ENCODE peak calls at places on chromosomes 1 and 21, in nine cellular contexts. A is aorta; E is right lobe of liver; H is HepG2; J is neuronal stem cell; G is cardiac muscle cell; S is CD8-positive, alpha-beta T cell; N is GM06990; D is heart right ventricle. K is an unnamed sample. For H3K36me3, the result is how much of the 10 kb centered on the place peaks cover.

GRCh38 chr1:158075078-158075477 is 81.6 kb downstream of the KIRREL1 start:
- DNase-seq in G (no peak), D (no peak), E (no peak), S (no peak), A (no peak), H (no peak), N (no peak), J (no peak), K (peak)

GRCh38 chr1:159229486-159229885 is 24.8 kb downstream of the ACKR1 start:
- DNase-seq in H (no peak), A (no peak), J (no peak), S (no peak), E (peak), D (no peak), N (no peak), G (no peak), K (no peak)

GRCh38 chr1:37682334-37682987 is 9.9 kb upstream of the CDCA8 start:
- DNase-seq in E (peak), J (peak), H (peak), G (peak), S (peak), N (peak), A (peak), D (peak), K (no peak)

GRCh38 chr1:90926971-90927370 is 94.9 kb downstream of the ZNF644 start:
- DNase-seq in H (no peak), D (no peak), E (no peak), G (no peak), J (no peak), N (no peak), S (no peak), A (no peak), K (no peak)

GRCh38 chr1:237932806-237933205 is 42.1 kb upstream of the ZP4 start:
- DNase-seq in N (no peak), S (no peak), A (no peak), J (no peak), H (no peak), E (no peak), D (no peak), G (no peak), K (no peak)

GRCh38 chr1:1630191-1630964 is 1.6 kb upstream of the MMP23B start:
- DNase-seq in D (peak), N (peak), A (peak), G (peak), J (no peak), H (no peak), E (peak), S (peak), K (peak)

GRCh38 chr1:114153621-114154145 is at the start of gene SYT6:
- DNase-seq in H (no peak), J (no peak), E (no peak), A (no peak), S (no peak), G (peak), N (no peak), D (no peak), K (no peak)

GRCh38 chr1:145991799-145992412 is 4.5 kb downstream of the TXNIP start:
- DNase-seq in D (no peak), G (no peak), H (no peak), A (no peak), J (no peak), E (no peak), S (no peak), N (no peak), K (peak)

GRCh38 chr1:30011970-30012369 is 711.4 kb downstream of the MATN1 start:
- DNase-seq in E (no peak), G (no peak), A (no peak), D (no peak), H (no peak), J (no peak), S (no peak), N (no peak), K (no peak)

GRCh38 chr1:84478876-84479868 is at the start of gene RPF1:
- DNase-seq in E (peak), G (peak), J (peak), S (peak), N (peak), H (peak), D (peak), A (peak), K (peak)

GRCh38 chr1:198849108-198849507 is 210.3 kb downstream of the PTPRC start:
- DNase-seq in H (no peak), G (no peak), E (no peak), A (no peak), J (no peak), D (no peak), N (no peak), S (no peak), K (no peak)

GRCh38 chr1:11893907-11894251 is 32.3 kb downstream of the KIAA2013 start:
- DNase-seq in D (peak), S (peak), A (peak), N (peak), G (peak), E (peak), J (peak), H (peak), K (peak)

GRCh38 chr1:19750882-19751276 is 48.8 kb downstream of the TMCO4 start:
- DNase-seq in E (no peak), H (no peak), A (no peak), S (no peak), D (no peak), N (no peak), J (no peak), G (no peak), K (no peak)

GRCh38 chr1:36223373-36223995 is 759 bp upstream of the THRAP3 start:
- DNase-seq in D (no peak), G (no peak), E (peak), H (no peak), A (no peak), N (peak), S (peak), J (no peak), K (no peak)

GRCh38 chr1:155729031-155729898 is 40.4 kb downstream of the DAP3 start:
- DNase-seq in E (peak), J (peak), H (peak), A (no peak), N (no peak), D (no peak), S (peak), G (peak), K (no peak)

GRCh38 chr1:228011721-228012311 is 5.0 kb downstream of the WNT3A start:
- DNase-seq in H (no peak), G (no peak), A (peak), E (no peak), S (no peak), N (no peak), D (peak), J (no peak), K (peak)

GRCh38 chr1:216314369-216315095 is 108.7 kb downstream of the USH2A start:
- DNase-seq in G (no peak), H (no peak), E (peak), N (no peak), A (no peak), D (no peak), S (no peak), J (no peak), K (no peak)

GRCh38 chr1:78289606-78290005 is 201.2 kb upstream of the PTGFR start:
- DNase-seq in E (no peak), G (no peak), S (no peak), A (no peak), D (no peak), N (no peak), J (no peak), H (no peak), K (no peak)

GRCh38 chr1:230300322-230301301 is 125.5 kb downstream of the PGBD5 start:
- DNase-seq in S (no peak), D (no peak), H (no peak), J (no peak), G (no peak), E (no peak), A (peak), N (no peak), K (peak)

GRCh38 chr1:218481116-218481775 is 136.1 kb downstream of the TGFB2 start:
- DNase-seq in G (no peak), J (no peak), S (no peak), E (no peak), A (no peak), D (no peak), N (no peak), H (no peak), K (no peak)

GRCh38 chr1:225942574-225942973 is 1.6 kb upstream of the LEFTY2 start:
- DNase-seq in E (no peak), A (peak), G (no peak), D (no peak), J (no peak), H (no peak), N (peak), S (no peak), K (no peak)

GRCh38 chr1:10181154-10181553 is 29.2 kb upstream of the KIF1B start:
- DNase-seq in H (no peak), S (no peak), A (no peak), G (no peak), N (no peak), D (no peak), J (no peak), E (no peak), K (no peak)

GRCh38 chr1:242120432-242120831 is 121.5 kb upstream of the MAP1LC3C start:
- DNase-seq in E (no peak), G (no peak), S (no peak), A (no peak), N (no peak), H (no peak), D (no peak), J (no peak), K (no peak)

GRCh38 chr21:39087238-39087975 is 95.8 kb downstream of the PSMG1 start:
- DNase-seq in J (peak), E (no peak), N (no peak), S (no peak), D (peak), H (no peak), G (no peak), A (peak), K (no peak)

GRCh38 chr1:23393706-23394105 is 24.1 kb upstream of the ZNF436 start:
- DNase-seq in H (no peak), D (peak), G (no peak), J (no peak), S (no peak), N (no peak), A (peak), E (peak), K (no peak)

GRCh38 chr1:59089343-59089742 is 207.6 kb upstream of the FGGY start:
- DNase-seq in S (no peak), G (no peak), N (no peak), J (no peak), E (no peak), A (no peak), D (no peak), H (no peak), K (no peak)

GRCh38 chr1:119286587-119287181 is 81.9 kb upstream of the HAO2 start:
- DNase-seq in H (peak), D (no peak), S (no peak), N (no peak), G (peak), E (no peak), J (peak), A (no peak), K (no peak)

GRCh38 chr1:233327938-233328660 is 575 bp downstream of the MAP3K21 start:
- DNase-seq in H (no peak), A (peak), S (peak), G (peak), J (peak), E (peak), N (peak), D (peak), K (peak)

GRCh38 chr1:184118051-184118450 is 66.5 kb downstream of the TSEN15 start:
- DNase-seq in A (no peak), G (no peak), S (no peak), N (no peak), D (no peak), E (no peak), H (no peak), J (no peak), K (no peak)

GRCh38 chr1:184621262-184621661 is 133.4 kb downstream of the EDEM3 start:
- DNase-seq in A (no peak), J (no peak), N (no peak), D (no peak), E (no peak), H (no peak), S (no peak), G (no peak), K (no peak)

GRCh38 chr1:119582801-119583200 is 65.3 kb downstream of the ZNF697 start:
- DNase-seq in E (peak), A (no peak), J (peak), D (peak), N (no peak), H (peak), G (peak), S (no peak), K (peak)

GRCh38 chr1:69585666-69586065 is 17.9 kb downstream of the LRRC7 start:
- DNase-seq in H (no peak), E (no peak), S (no peak), J (no peak), D (no peak), G (no peak), A (no peak), N (no peak), K (no peak)

GRCh38 chr1:244350027-244350426 is 101.7 kb downstream of the ADSS2 start:
- DNase-seq in D (no peak), E (no peak), S (no peak), H (no peak), N (peak), A (no peak), J (no peak), G (no peak), K (no peak)

GRCh38 chr1:150006881-150007401 is 3.6 kb downstream of the OTUD7B start:
- DNase-seq in H (no peak), J (no peak), G (no peak), N (no peak), E (no peak), D (no peak), S (no peak), A (no peak), K (no peak)

GRCh38 chr1:231340328-231341013 is 2.4 kb downstream of the SPRTN start:
- DNase-seq in N (no peak), G (no peak), S (no peak), A (no peak), E (no peak), D (no peak), H (no peak), J (no peak), K (no peak)

GRCh38 chr1:152444045-152444444 is 30.0 kb upstream of the CRNN start:
- DNase-seq in S (no peak), E (no peak), A (no peak), J (no peak), N (no peak), H (no peak), G (no peak), D (no peak), K (no peak)

GRCh38 chr1:178862864-178863263 is 8.0 kb downstream of the ANGPTL1 start:
- DNase-seq in S (no peak), G (no peak), H (no peak), D (no peak), N (no peak), E (no peak), J (no peak), A (no peak), K (no peak)

GRCh38 chr1:119885903-119886783 is 10.2 kb downstream of the ADAM30 start:
- DNase-seq in A (no peak), S (peak), J (no peak), H (peak), E (peak), D (peak), G (peak), N (no peak), K (peak)

GRCh38 chr1:161929137-161929536 is 94.5 kb downstream of the OLFML2B start:
- DNase-seq in A (no peak), S (no peak), N (no peak), J (no peak), E (no peak), D (no peak), H (no peak), G (no peak), K (no peak)

GRCh38 chr1:161933592-161934277 is 89.9 kb downstream of the OLFML2B start:
- DNase-seq in D (no peak), N (no peak), J (no peak), A (no peak), H (no peak), E (no peak), G (no peak), S (no peak), K (no peak)

GRCh38 chr1:161928056-161928455 is 95.6 kb downstream of the OLFML2B start:
- DNase-seq in E (no peak), S (no peak), A (no peak), G (no peak), D (no peak), H (no peak), N (no peak), J (no peak), K (no peak)

GRCh38 chr1:161932668-161933067 is 91.0 kb downstream of the OLFML2B start:
- DNase-seq in S (no peak), A (no peak), J (no peak), G (no peak), E (no peak), H (no peak), D (peak), N (no peak), K (no peak)

GRCh38 chr1:161930064-161930463 is 93.6 kb downstream of the OLFML2B start:
- DNase-seq in A (no peak), N (no peak), J (no peak), G (no peak), H (no peak), E (no peak), S (no peak), D (no peak), K (no peak)
- H3K4me3 ChIP-seq in A (no peak), N (no peak), J (no peak), G (no peak), H (no peak), E (no peak), S (no peak), D (no peak), K (no peak)

DNA sequence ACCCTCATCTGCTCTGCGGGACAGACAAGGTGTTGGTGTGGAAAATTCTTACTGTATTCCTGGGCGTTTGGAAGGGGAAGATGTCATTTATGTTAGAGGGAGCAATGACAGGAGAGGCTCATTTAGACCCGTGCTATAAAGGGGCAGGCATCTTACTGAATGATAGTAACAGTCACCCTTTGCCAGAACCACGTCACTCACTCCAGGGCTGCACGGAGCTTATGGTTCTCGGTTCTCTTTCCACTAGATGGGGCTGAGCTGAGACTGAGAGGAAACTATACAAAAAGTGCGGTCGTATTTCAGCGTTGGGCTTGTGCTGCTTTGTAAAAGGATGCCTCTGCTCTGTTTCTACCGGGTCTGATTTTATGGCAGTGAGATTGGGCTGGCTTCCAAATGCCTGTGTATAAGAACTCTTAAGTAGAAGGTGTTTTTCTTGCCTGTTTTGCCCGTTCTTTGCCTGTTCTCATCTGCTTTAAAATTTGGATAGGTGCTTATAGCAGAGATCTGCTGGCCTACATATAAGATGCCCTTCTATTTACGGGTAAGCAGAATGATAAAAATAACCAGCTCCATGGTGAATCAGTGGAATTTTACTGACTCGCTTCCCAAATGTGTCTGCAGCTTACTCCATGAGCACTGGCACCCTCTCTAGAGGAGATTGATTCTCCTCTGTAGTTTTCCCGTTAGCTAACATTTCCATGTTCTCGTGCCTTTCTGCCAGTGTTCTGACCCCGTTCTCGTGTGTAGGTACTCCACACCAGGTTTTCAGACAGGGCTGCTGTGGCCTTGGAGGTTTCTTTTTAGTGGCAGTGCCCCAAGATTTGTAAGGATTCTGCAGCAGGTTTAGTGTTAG is 55.9 kb downstream of the MRPS6 start:
- DNase-seq in E (no peak), H (no peak), J (peak), D (peak), G (peak), S (peak), A (no peak), N (no peak), K (no peak)
- H3K36me3 ChIP-seq in E (under half), H (under half), J (half or more), D (under half), G (under half), S (under half), A (under half), N (under half), K (under half)

DNA sequence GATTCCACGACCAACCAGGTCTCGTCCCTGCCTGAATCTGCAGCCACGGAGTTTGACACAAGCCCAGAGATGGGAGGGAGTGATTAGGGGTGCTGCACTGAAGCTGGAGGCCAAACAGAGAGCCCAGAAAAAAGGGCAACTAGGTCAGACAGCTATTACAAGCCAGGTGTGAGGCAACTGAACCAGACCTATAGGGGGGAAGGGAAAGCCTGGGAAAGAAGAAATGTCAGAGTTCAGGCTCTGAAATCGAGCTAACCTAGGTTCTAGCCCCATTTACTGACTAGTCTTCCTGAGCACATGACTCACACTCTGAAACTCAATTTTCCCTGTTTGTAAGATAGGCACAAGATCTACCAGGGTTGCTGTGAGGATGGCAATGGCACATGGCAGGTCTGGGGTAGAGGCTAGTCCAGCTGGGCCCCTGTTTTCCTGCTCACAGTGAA is 1.7 kb downstream of the DHCR24 start:
- DNase-seq in E (peak), G (no peak), H (no peak), N (no peak), A (no peak), D (no peak), J (no peak), S (no peak), K (no peak)
- H3K4me3 ChIP-seq in E (peak), G (no peak), H (peak), N (peak), A (no peak), D (no peak), J (peak), S (no peak), K (peak)

GRCh38 chr1:42700006-42700405 is 17.8 kb downstream of the YBX1 start:
- DNase-seq in A (no peak), J (no peak), D (no peak), N (no peak), S (no peak), G (no peak), E (no peak), H (no peak), K (no peak)
- H3K36me3 ChIP-seq in A (under half), J (half or more), D (half or more), N (under half), S (half or more), G (half or more), E (under half), H (half or more), K (under half)

DNA sequence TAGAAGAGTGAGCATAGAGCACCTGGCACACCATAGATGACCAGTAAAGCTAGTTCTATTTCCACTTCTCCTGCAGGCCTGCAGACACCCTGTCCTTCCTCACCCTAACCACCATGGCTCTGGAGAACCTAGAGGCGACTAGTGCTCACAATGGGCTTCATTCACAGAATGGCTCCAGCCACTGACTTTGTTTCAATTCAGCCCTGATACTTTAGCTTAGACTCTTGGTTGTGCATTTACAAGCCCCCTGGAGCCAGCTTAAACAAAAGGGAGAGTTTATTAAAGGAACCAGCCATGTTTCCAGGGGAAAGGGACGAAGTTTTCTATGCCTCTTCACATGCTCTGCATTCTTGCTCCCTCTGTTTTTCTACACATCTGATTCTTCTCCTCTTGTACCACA is 123.7 kb downstream of the NAV1 start:
- DNase-seq in E (no peak), J (no peak), N (no peak), G (no peak), H (no peak), D (no peak), A (no peak), S (no peak), K (no peak)
- H3K4me3 ChIP-seq in E (no peak), J (no peak), N (no peak), G (no peak), H (no peak), D (no peak), A (no peak), S (no peak), K (no peak)

GRCh38 chr21:46555678-46556077 is 49.2 kb downstream of the S100B start:
- DNase-seq in D (no peak), S (no peak), H (no peak), G (no peak), E (no peak), J (no peak), N (no peak), A (peak), K (no peak)
- H3K36me3 ChIP-seq in D (half or more), S (under half), H (under half), G (under half), E (under half), J (half or more), N (under half), A (under half), K (under half)